ENCODE peak calls at places on chromosomes 16 and 17, in eight cellular contexts. G is amygdala, I is fibroblast of mammary gland, N is GM20000, L is cardiac septum, W is fibroblast of pulmonary artery, U is left cardiac atrium, V is pancreas. D is an unnamed sample.
A peak's percentile ranks its signal among the peaks of the same experiment; 100 is the strongest.

GRCh38 chr17:49880291-49881053 is 32.6 kb upstream of the TAC4 start:
- DNase-seq in G (peak; percentile 38), I (peak; percentile 50), N (peak; percentile 90), L (peak; percentile 82), W (peak; percentile 60), U (peak; percentile 76), V (peak; percentile 81), D (peak; percentile 97)

GRCh38 chr17:76678330-76678729 is 32.4 kb downstream of the MXRA7 start:
- DNase-seq in G (no peak), I (no peak), N (no peak), L (peak; percentile 44), W (no peak), U (no peak), V (no peak), D (no peak)

GRCh38 chr17:75367312-75367711 is 38.2 kb downstream of the GRB2 start:
- DNase-seq in G (no peak), I (peak; percentile 7), N (no peak), L (no peak), W (peak; percentile 27), U (no peak), V (no peak), D (peak; percentile 56)

GRCh38 chr16:53958481-53958880 is 254.5 kb downstream of the FTO start:
- DNase-seq in G (no peak), I (no peak), N (no peak), L (no peak), W (no peak), U (no peak), V (no peak), D (no peak)

GRCh38 chr16:69406780-69407331 is 17.6 kb upstream of the CYB5B start:
- DNase-seq in G (no peak), I (no peak), N (no peak), L (no peak), W (no peak), U (no peak), V (no peak), D (peak; percentile 81)

GRCh38 chr17:28460901-28461300 is 12.5 kb upstream of the SLC13A2 start:
- DNase-seq in G (no peak), I (no peak), N (no peak), L (no peak), W (no peak), U (no peak), V (no peak), D (no peak)

GRCh38 chr17:80743181-80743771 is 198.6 kb downstream of the RPTOR start:
- DNase-seq in G (no peak), I (peak; percentile 87), N (no peak), L (no peak), W (no peak), U (no peak), V (no peak), D (no peak)

GRCh38 chr17:49146620-49147306 is 14.2 kb downstream of the B4GALNT2 start:
- DNase-seq in G (no peak), I (peak; percentile 99), N (no peak), L (no peak), W (peak; percentile 96), U (no peak), V (no peak), D (peak; percentile 71)

GRCh38 chr17:30378191-30378796 is 433 bp upstream of the CPD start:
- DNase-seq in G (peak; percentile 10), I (no peak), N (peak; percentile 36), L (no peak), W (peak; percentile 31), U (peak; percentile 37), V (peak; percentile 33), D (peak; percentile 45)

GRCh38 chr16:483351-484075 is 44.0 kb upstream of the CAPN15 start:
- DNase-seq in G (peak; percentile 29), I (no peak), N (no peak), L (no peak), W (peak; percentile 8), U (no peak), V (no peak), D (peak; percentile 99)

GRCh38 chr17:63954402-63955063 is 18.2 kb downstream of the SCN4A start:
- DNase-seq in G (no peak), I (no peak), N (peak; percentile 47), L (no peak), W (no peak), U (no peak), V (no peak), D (no peak)

D was measured in mesendoderm.